ENCODE peak calls at places on chromosome 1, in ten cellular contexts. L is activated naive CD4-positive, alpha-beta T cell treated with anti-CD3 and anti-CD28 coated beads, Interleukin-2, amount 50 U/mL, for 72 hours; O is T-cell; N is activated B cell treated with CpG ODN at 0.5 μM for 24 hours; Q is naive thymus-derived CD8-positive, alpha-beta T cell; C is pancreas; D is activated T-helper 17 cell treated with anti-CD3 and anti-CD28 coated beads, Interleukin-2, amount 50 U/mL, for 72 hours; W is Panc1; M is left lung; V is activated CD8-positive, alpha-beta T cell treated with anti-CD3 and anti-CD28 coated beads, Interleukin-2, amount 10 ng/mL, durations not matched to agents 7 days and 5 days. R is an unnamed sample.

GRCh38 chr1:94792473-94792875 is 27.7 kb upstream of the SLC44A3 start:
- ATAC-seq in L (no peak), O (no peak), N (peak), Q (no peak), C (peak), D (no peak), W (no peak), M (peak), V (no peak), R (peak)

GRCh38 chr1:84995484-84996334 is 1.2 kb downstream of the MCOLN2 start:
- ATAC-seq in L (peak), O (no peak), N (peak), Q (no peak), C (no peak), D (peak), W (no peak), M (no peak), V (no peak), R (peak)

GRCh38 chr1:225627304-225627947 is 25.5 kb downstream of the ENAH start:
- ATAC-seq in L (no peak), O (no peak), N (no peak), Q (no peak), C (peak), D (no peak), W (no peak), M (peak), V (no peak), R (no peak)

GRCh38 chr1:36365310-36365895 is 20.3 kb downstream of the STK40 start:
- ATAC-seq in L (no peak), O (no peak), N (no peak), Q (no peak), C (peak), D (no peak), W (no peak), M (peak), V (no peak), R (peak)

GRCh38 chr1:228772516-228773212 is 37.4 kb downstream of the RHOU start:
- ATAC-seq in L (no peak), O (no peak), N (no peak), Q (no peak), C (no peak), D (no peak), W (no peak), M (no peak), V (no peak), R (no peak)

GRCh38 chr1:114524933-114525332 is 13.9 kb upstream of the TRIM33 start:
- ATAC-seq in L (no peak), O (no peak), N (no peak), Q (peak), C (no peak), D (no peak), W (no peak), M (no peak), V (no peak), R (no peak)

GRCh38 chr1:198201956-198202784 is 45.4 kb downstream of the NEK7 start:
- ATAC-seq in L (peak), O (no peak), N (no peak), Q (no peak), C (no peak), D (peak), W (no peak), M (no peak), V (peak), R (peak)

GRCh38 chr1:41333146-41333784 is 28.0 kb upstream of the FOXO6 start:
- ATAC-seq in L (peak), O (no peak), N (no peak), Q (no peak), C (no peak), D (peak), W (peak), M (no peak), V (no peak), R (no peak)

GRCh38 chr1:169348356-169349036 is 19.1 kb downstream of the NME7 start:
- ATAC-seq in L (no peak), O (no peak), N (no peak), Q (peak), C (peak), D (no peak), W (no peak), M (peak), V (no peak), R (no peak)

GRCh38 chr1:169098380-169098779 is 8.1 kb upstream of the ATP1B1 start:
- ATAC-seq in L (no peak), O (no peak), N (no peak), Q (no peak), C (no peak), D (no peak), W (no peak), M (no peak), V (no peak), R (no peak)

GRCh38 chr1:77179632-77180031 is 39.6 kb downstream of the PIGK start:
- ATAC-seq in L (no peak), O (no peak), N (no peak), Q (no peak), C (no peak), D (no peak), W (no peak), M (no peak), V (no peak), R (no peak)

GRCh38 chr1:97245682-97246081 is 524.1 kb downstream of the PTBP2 start:
- ATAC-seq in L (no peak), O (no peak), N (no peak), Q (no peak), C (peak), D (no peak), W (no peak), M (peak), V (no peak), R (no peak)

GRCh38 chr1:101162300-101162699 is 74.5 kb upstream of the S1PR1 start:
- ATAC-seq in L (no peak), O (no peak), N (no peak), Q (no peak), C (no peak), D (no peak), W (no peak), M (no peak), V (no peak), R (no peak)

GRCh38 chr1:62912028-62912638 is 128.2 kb downstream of the ATG4C start:
- ATAC-seq in L (no peak), O (no peak), N (no peak), Q (no peak), C (no peak), D (no peak), W (no peak), M (peak), V (no peak), R (no peak)

GRCh38 chr1:98296681-98297080 is 364.8 kb upstream of the SNX7 start:
- ATAC-seq in L (no peak), O (no peak), N (no peak), Q (no peak), C (no peak), D (no peak), W (no peak), M (no peak), V (no peak), R (no peak)

GRCh38 chr1:205809942-205810345 is 3.1 kb downstream of the SLC41A1 start:
- ATAC-seq in L (no peak), O (no peak), N (no peak), Q (no peak), C (peak), D (no peak), W (no peak), M (no peak), V (no peak), R (no peak)

GRCh38 chr1:86061660-86062059 is 94.9 kb downstream of the COL24A1 start:
- ATAC-seq in L (no peak), O (no peak), N (no peak), Q (no peak), C (no peak), D (no peak), W (no peak), M (no peak), V (no peak), R (no peak)

GRCh38 chr1:50656931-50657330 is 233.7 kb upstream of the DMRTA2 start:
- ATAC-seq in L (no peak), O (no peak), N (no peak), Q (no peak), C (no peak), D (no peak), W (no peak), M (no peak), V (no peak), R (no peak)

GRCh38 chr1:176843352-176844297 is 320.9 kb downstream of the ASTN1 start:
- ATAC-seq in L (no peak), O (no peak), N (no peak), Q (no peak), C (peak), D (no peak), W (no peak), M (peak), V (no peak), R (no peak)

GRCh38 chr1:16141573-16142336 is 14.1 kb downstream of the EPHA2 start:
- ATAC-seq in L (no peak), O (no peak), N (no peak), Q (no peak), C (no peak), D (no peak), W (no peak), M (no peak), V (no peak), R (no peak)

GRCh38 chr1:46806196-46807020 is 7.6 kb downstream of the CYP4B1 start:
- ATAC-seq in L (no peak), O (no peak), N (no peak), Q (no peak), C (peak), D (no peak), W (no peak), M (peak), V (no peak), R (no peak)

GRCh38 chr1:231065510-231066241 is 25.6 kb upstream of the FAM89A start:
- ATAC-seq in L (no peak), O (no peak), N (no peak), Q (no peak), C (no peak), D (no peak), W (no peak), M (no peak), V (no peak), R (no peak)

GRCh38 chr1:177131723-177132122 is 32.8 kb downstream of the ASTN1 start:
- ATAC-seq in L (no peak), O (no peak), N (no peak), Q (no peak), C (no peak), D (no peak), W (no peak), M (no peak), V (no peak), R (no peak)

GRCh38 chr1:27970401-27970800 is 10.6 kb downstream of the XKR8 start:
- ATAC-seq in L (no peak), O (no peak), N (no peak), Q (no peak), C (peak), D (no peak), W (no peak), M (peak), V (no peak), R (no peak)

GRCh38 chr1:93042822-93043557 is 36.1 kb upstream of the MTF2 start:
- ATAC-seq in L (no peak), O (peak), N (no peak), Q (peak), C (no peak), D (peak), W (no peak), M (no peak), V (peak), R (no peak)

GRCh38 chr1:221712776-221713431 is 29.0 kb downstream of the DUSP10 start:
- ATAC-seq in L (peak), O (peak), N (peak), Q (peak), C (no peak), D (peak), W (no peak), M (peak), V (peak), R (peak)

GRCh38 chr1:167555971-167556714 is 2.6 kb upstream of the CREG1 start:
- ATAC-seq in L (no peak), O (no peak), N (no peak), Q (no peak), C (peak), D (no peak), W (peak), M (peak), V (no peak), R (peak)

GRCh38 chr1:5890346-5891106 is 101.7 kb downstream of the NPHP4 start:
- ATAC-seq in L (no peak), O (no peak), N (no peak), Q (no peak), C (no peak), D (no peak), W (no peak), M (no peak), V (no peak), R (no peak)

GRCh38 chr1:244211559-244211944 is 160.5 kb downstream of the ZBTB18 start:
- ATAC-seq in L (no peak), O (no peak), N (no peak), Q (no peak), C (no peak), D (no peak), W (no peak), M (peak), V (no peak), R (no peak)

GRCh38 chr1:8747879-8748825 is 69.3 kb downstream of the RERE start:
- ATAC-seq in L (no peak), O (no peak), N (no peak), Q (no peak), C (no peak), D (no peak), W (no peak), M (peak), V (no peak), R (no peak)

GRCh38 chr1:62076286-62076685 is 118.4 kb upstream of the L1TD1 start:
- ATAC-seq in L (no peak), O (no peak), N (no peak), Q (no peak), C (peak), D (no peak), W (no peak), M (no peak), V (no peak), R (no peak)

GRCh38 chr1:151918156-151918555 is 8.8 kb upstream of the THEM4 start:
- ATAC-seq in L (no peak), O (no peak), N (no peak), Q (no peak), C (no peak), D (no peak), W (no peak), M (no peak), V (no peak), R (no peak)

GRCh38 chr1:9315411-9316079 is 22.9 kb downstream of the SPSB1 start:
- ATAC-seq in L (peak), O (no peak), N (no peak), Q (no peak), C (peak), D (peak), W (peak), M (no peak), V (peak), R (peak)

GRCh38 chr1:225961659-225962439 is 20.8 kb upstream of the LEFTY2 start:
- ATAC-seq in L (no peak), O (no peak), N (no peak), Q (no peak), C (no peak), D (no peak), W (peak), M (no peak), V (no peak), R (no peak)

GRCh38 chr1:77882411-77882810 is 6.0 kb upstream of the NEXN start:
- ATAC-seq in L (no peak), O (no peak), N (no peak), Q (peak), C (no peak), D (no peak), W (no peak), M (no peak), V (peak), R (no peak)

GRCh38 chr1:226520640-226521355 is 27.8 kb upstream of the STUM start:
- ATAC-seq in L (no peak), O (no peak), N (no peak), Q (no peak), C (no peak), D (no peak), W (peak), M (no peak), V (no peak), R (no peak)

GRCh38 chr1:217896490-217896889 is 265.3 kb downstream of the SPATA17 start:
- ATAC-seq in L (no peak), O (no peak), N (no peak), Q (no peak), C (no peak), D (no peak), W (no peak), M (peak), V (no peak), R (no peak)

GRCh38 chr1:12485231-12486172 is 132.5 kb downstream of the DHRS3 start:
- ATAC-seq in L (no peak), O (no peak), N (no peak), Q (no peak), C (peak), D (no peak), W (no peak), M (peak), V (no peak), R (no peak)

GRCh38 chr1:163422738-163423404 is 101.1 kb downstream of the NUF2 start:
- ATAC-seq in L (no peak), O (no peak), N (no peak), Q (no peak), C (no peak), D (no peak), W (no peak), M (no peak), V (no peak), R (no peak)

R was measured in stimulated activated memory B cell treated with anti-CD40 and anti-IgM and Interleukin-4, amounts not matched to agents 10 μg/mL and 1 μg/mL and 100 μg/mL, for 72 hours.